ENCODE peak calls at places on chromosomes 3 and 15, in four cellular contexts. Y, I, E and U are unnamed samples.

GRCh38 chr15:85582076-85582718 is 201.8 kb downstream of the AKAP13 start:
- DNase-seq in Y (no peak), E (no peak), I (no peak), U (no peak)

GRCh38 chr3:112508261-112508660 is 9.0 kb upstream of the BTLA start:
- DNase-seq in Y (no peak), E (no peak), I (no peak), U (no peak)

GRCh38 chr15:40584191-40584590 is 9.9 kb upstream of the KNL1 start:
- DNase-seq in Y (peak), E (no peak), I (no peak), U (no peak)

GRCh38 chr3:152330565-152330964 is 61.8 kb downstream of the MBNL1 start:
- DNase-seq in Y (no peak), E (no peak), I (no peak), U (no peak)

GRCh38 chr15:78536134-78536533 is 4.1 kb upstream of the PSMA4 start:
- DNase-seq in E (no peak), Y (no peak), I (peak), U (no peak)

GRCh38 chr3:31960793-31961431 is 20.1 kb downstream of the OSBPL10 start:
- DNase-seq in E (no peak), I (peak), Y (no peak), U (no peak)

GRCh38 chr15:69593981-69594966 is 141.7 kb downstream of the RPLP1 start:
- DNase-seq in E (no peak), Y (peak), I (no peak), U (no peak)

GRCh38 chr3:140342668-140343067 is 335.2 kb upstream of the TRIM42 start:
- DNase-seq in Y (no peak), E (no peak), I (no peak), U (no peak)

GRCh38 chr3:195003006-195003892 is 267.7 kb downstream of the XXYLT1 start:
- DNase-seq in Y (peak), I (no peak), E (no peak), U (no peak)

GRCh38 chr3:112730210-112730609 is 89.3 kb upstream of the CCDC80 start:
- DNase-seq in I (no peak), E (no peak), Y (no peak), U (no peak)

GRCh38 chr15:58616171-58616570 is 133.3 kb downstream of the ADAM10 start:
- DNase-seq in Y (no peak), I (no peak), E (no peak), U (no peak)

GRCh38 chr3:132749786-132750185 is 27.6 kb upstream of the NPHP3 start:
- DNase-seq in E (no peak), I (peak), Y (no peak), U (no peak)

GRCh38 chr3:64836097-64836496 is 148.3 kb upstream of the ADAMTS9 start:
- DNase-seq in Y (no peak), E (no peak), I (no peak), U (no peak)

GRCh38 chr3:175431396-175431795 is 572.3 kb downstream of the NAALADL2 start:
- DNase-seq in I (peak), Y (no peak), E (no peak), U (no peak)

GRCh38 chr3:15646924-15647511 is 45.5 kb downstream of the BTD start:
- DNase-seq in Y (no peak), I (peak), E (no peak), U (no peak)

GRCh38 chr15:66007663-66008262 is 138.5 kb downstream of the RAB11A start:
- DNase-seq in I (no peak), E (no peak), Y (no peak), U (no peak)

GRCh38 chr3:114442251-114442650 is 148.4 kb downstream of the TIGIT start:
- DNase-seq in E (no peak), Y (no peak), I (peak), U (no peak)

GRCh38 chr3:47428585-47429145 is 47.1 kb downstream of the SCAP start:
- DNase-seq in I (no peak), Y (no peak), E (no peak), U (no peak)

GRCh38 chr3:77726509-77726908 is 686.6 kb downstream of the ROBO2 start:
- DNase-seq in I (no peak), Y (no peak), E (no peak), U (no peak)

GRCh38 chr15:58490405-58491150 is 58.8 kb downstream of the LIPC start:
- DNase-seq in E (no peak), I (no peak), Y (no peak), U (no peak)

GRCh38 chr3:14461748-14462324 is 59.4 kb downstream of the SLC6A6 start:
- DNase-seq in I (peak), Y (peak), E (peak), U (peak)

GRCh38 chr3:22118542-22118941 is 367.5 kb upstream of the ZNF385D start:
- DNase-seq in E (no peak), Y (no peak), I (no peak), U (no peak)

GRCh38 chr15:89332446-89332845 is 2.2 kb downstream of the POLG start:
- DNase-seq in E (no peak), Y (no peak), I (peak), U (no peak)

GRCh38 chr3:174620138-174620537 is 239.0 kb upstream of the NAALADL2 start:
- DNase-seq in E (no peak), Y (no peak), I (peak), U (no peak)

GRCh38 chr3:54193093-54193492 is 70.7 kb downstream of the CACNA2D3 start:
- DNase-seq in Y (no peak), E (no peak), I (no peak), U (no peak)

GRCh38 chr3:101954361-101954760 is 105.0 kb downstream of the NFKBIZ start:
- DNase-seq in I (no peak), Y (no peak), E (no peak), U (no peak)

GRCh38 chr15:42549052-42549491 is 434 bp downstream of the HAUS2 start:
- DNase-seq in Y (peak), I (peak), E (peak), U (peak)

GRCh38 chr3:20305647-20306046 is 119.6 kb upstream of the SGO1 start:
- DNase-seq in I (no peak), Y (no peak), E (no peak), U (no peak)

GRCh38 chr15:75723847-75724660 is 11.4 kb upstream of the CSPG4 start:
- DNase-seq in E (no peak), I (peak), Y (peak), U (peak)

GRCh38 chr15:56176996-56177395 is 66.7 kb downstream of the RFX7 start:
- DNase-seq in Y (no peak), I (no peak), E (no peak), U (no peak)

GRCh38 chr3:70090322-70090913 is 90.9 kb downstream of the SAMMSON start:
- DNase-seq in Y (peak), I (peak), E (no peak), U (peak)

GRCh38 chr15:85164841-85165466 is 183.3 kb downstream of the PDE8A start:
- DNase-seq in E (no peak), Y (no peak), I (no peak), U (no peak)